ENCODE peak calls at places on chromosome 9, in ten cellular contexts. H is activated CD8-positive, alpha-beta T cell treated with anti-CD3 and anti-CD28 coated beads for 36 hours; V is stimulated activated CD4-positive, alpha-beta T cell treated with anti-CD3 and anti-CD28 coated beads, TNF-alpha, amount 100 ng/mL, for 4 hours; T is choroid plexus epithelial cell; G is NCI-H1417; D is left colon; X is naive thymus-derived CD4-positive, alpha-beta T cell; C is left cardiac atrium; B is Daoy; S is stimulated activated CD8-positive, alpha-beta memory T cell treated with anti-CD3 and anti-CD28 coated beads, Interleukin-4, amount 100 ng/mL, for 24 hours. U is an unnamed sample.

GRCh38 chr9:91884746-91885687 is 65.0 kb downstream of the ROR2 start:
- DNase-seq in H (no peak), V (no peak), T (peak), G (no peak), D (no peak), X (no peak), C (no peak), B (no peak), S (no peak), U (peak)

GRCh38 chr9:131719262-131719908 is 20.5 kb downstream of the RAPGEF1 start:
- DNase-seq in H (no peak), V (no peak), T (no peak), G (no peak), D (no peak), X (no peak), C (no peak), B (no peak), S (no peak), U (no peak)

GRCh38 chr9:134165357-134166315 is 1.3 kb upstream of the RNU6ATAC start:
- DNase-seq in H (peak), V (peak), T (peak), G (no peak), D (peak), X (peak), C (no peak), B (peak), S (no peak), U (no peak)

GRCh38 chr9:111483862-111484563 is at the start of gene ECPAS:
- DNase-seq in H (peak), V (peak), T (peak), G (peak), D (peak), X (peak), C (peak), B (peak), S (peak), U (peak)

GRCh38 chr9:4321554-4321953 is 21.7 kb upstream of the GLIS3 start:
- DNase-seq in H (no peak), V (no peak), T (no peak), G (no peak), D (no peak), X (no peak), C (no peak), B (peak), S (no peak), U (no peak)

GRCh38 chr9:128505414-128505765 is 871 bp downstream of the GLE1 start:
- DNase-seq in H (no peak), V (no peak), T (peak), G (no peak), D (no peak), X (no peak), C (no peak), B (peak), S (no peak), U (peak)

GRCh38 chr9:88198346-88198807 is 60.1 kb upstream of the SPATA31C2 start:
- DNase-seq in H (no peak), V (no peak), T (peak), G (no peak), D (no peak), X (no peak), C (no peak), B (peak), S (no peak), U (peak)

GRCh38 chr9:35760651-35761050 is 6.6 kb upstream of the MSMP start:
- DNase-seq in H (no peak), V (no peak), T (peak), G (no peak), D (peak), X (no peak), C (peak), B (peak), S (no peak), U (peak)